ENCODE peak calls at places on chromosomes 7 and 10, in eight cellular contexts. I is heart right ventricle; P is NCI-H774; W is glomerular endothelial cell; G is activated naive CD8-positive, alpha-beta T cell treated with anti-CD3 and anti-CD28 coated beads, Interleukin-2, amount 50 U/mL, for 16 hours; O is astrocyte of the spinal cord; K is HS-27A; H is DMS79. Z is an unnamed sample.

GRCh38 chr7:73786588-73786987 is 16.5 kb upstream of the CLDN3 start:
- DNase-seq in I (no peak), P (no peak), W (no peak), G (no peak), O (no peak), K (no peak), H (no peak), Z (no peak)

GRCh38 chr7:152076324-152076821 is 50.9 kb downstream of the GALNT11 start:
- DNase-seq in I (no peak), P (no peak), W (no peak), G (no peak), O (no peak), K (no peak), H (no peak), Z (no peak)

GRCh38 chr7:90804370-90804769 is 208.2 kb downstream of the CDK14 start:
- DNase-seq in I (no peak), P (no peak), W (no peak), G (no peak), O (no peak), K (no peak), H (no peak), Z (no peak)

GRCh38 chr10:79028456-79029010 is 40.2 kb upstream of the ZMIZ1 start:
- DNase-seq in I (no peak), P (no peak), W (no peak), G (no peak), O (no peak), K (no peak), H (no peak), Z (no peak)

GRCh38 chr10:29784175-29784773 is 149.5 kb upstream of the SVIL start:
- DNase-seq in I (peak), P (no peak), W (peak), G (no peak), O (peak), K (peak), H (no peak), Z (peak)

GRCh38 chr7:128104109-128104742 is 73.0 kb upstream of the LRRC4 start:
- DNase-seq in I (peak), P (no peak), W (no peak), G (no peak), O (no peak), K (no peak), H (no peak), Z (no peak)

GRCh38 chr7:24343614-24344013 is 59.6 kb downstream of the NPY start:
- DNase-seq in I (no peak), P (no peak), W (no peak), G (no peak), O (no peak), K (no peak), H (no peak), Z (no peak)

GRCh38 chr7:149375234-149376008 is 85.4 kb downstream of the ZNF777 start:
- DNase-seq in I (no peak), P (no peak), W (no peak), G (no peak), O (no peak), K (no peak), H (no peak), Z (no peak)

GRCh38 chr10:124992462-124993344 is 50.8 kb downstream of the ZRANB1 start:
- DNase-seq in I (peak), P (no peak), W (no peak), G (no peak), O (peak), K (no peak), H (no peak), Z (peak)

GRCh38 chr10:118047363-118047719 is 600 bp upstream of the RAB11FIP2 start:
- DNase-seq in I (peak), P (no peak), W (no peak), G (no peak), O (no peak), K (no peak), H (no peak), Z (no peak)

GRCh38 chr10:118595598-118596425 is at the start of gene PRLHR:
- DNase-seq in I (no peak), P (no peak), W (no peak), G (no peak), O (no peak), K (no peak), H (no peak), Z (no peak)

GRCh38 chr10:52491246-52492000 is 177.3 kb downstream of the DKK1 start:
- DNase-seq in I (no peak), P (no peak), W (no peak), G (no peak), O (peak), K (no peak), H (no peak), Z (no peak)

GRCh38 chr10:5447611-5448071 is 35.3 kb downstream of the NET1 start:
- DNase-seq in I (no peak), P (no peak), W (no peak), G (no peak), O (no peak), K (no peak), H (no peak), Z (no peak)

GRCh38 chr7:102125127-102125561 is 161.5 kb upstream of the SH2B2 start:
- DNase-seq in I (peak), P (no peak), W (no peak), G (no peak), O (peak), K (no peak), H (peak), Z (no peak)

GRCh38 chr7:46115410-46115809 is 194.3 kb upstream of the IGFBP3 start:
- DNase-seq in I (no peak), P (no peak), W (no peak), G (no peak), O (no peak), K (no peak), H (no peak), Z (no peak)

GRCh38 chr10:29977161-29977560 is 82.2 kb downstream of the JCAD start:
- DNase-seq in I (no peak), P (no peak), W (no peak), G (no peak), O (no peak), K (no peak), H (no peak), Z (no peak)

GRCh38 chr7:151424799-151425198 is 15.0 kb upstream of the WDR86 start:
- DNase-seq in I (no peak), P (no peak), W (no peak), G (no peak), O (no peak), K (no peak), H (no peak), Z (no peak)

GRCh38 chr10:72736176-72736795 is 44.3 kb downstream of the MCU start:
- DNase-seq in I (peak), P (peak), W (peak), G (no peak), O (peak), K (no peak), H (no peak), Z (no peak)

GRCh38 chr7:114405427-114405826 is 9.2 kb upstream of the FOXP2 start:
- DNase-seq in I (no peak), P (no peak), W (peak), G (no peak), O (peak), K (no peak), H (no peak), Z (no peak)

GRCh38 chr7:135998081-135998480 is 20.9 kb upstream of the MTPN start:
- DNase-seq in I (no peak), P (no peak), W (no peak), G (no peak), O (no peak), K (no peak), H (no peak), Z (no peak)

GRCh38 chr10:105585753-105586152 is 944.7 kb downstream of the SORCS3 start:
- DNase-seq in I (no peak), P (no peak), W (no peak), G (no peak), O (peak), K (peak), H (no peak), Z (no peak)

GRCh38 chr7:151919595-151919994 is 36.7 kb upstream of the GALNTL5 start:
- DNase-seq in I (no peak), P (no peak), W (no peak), G (no peak), O (no peak), K (no peak), H (no peak), Z (no peak)

GRCh38 chr7:158957921-158958471 is 101.6 kb downstream of the DYNC2I1 start:
- DNase-seq in I (no peak), P (peak), W (no peak), G (no peak), O (no peak), K (no peak), H (peak), Z (no peak)

GRCh38 chr7:51101111-51101757 is 215.4 kb downstream of the COBL start:
- DNase-seq in I (no peak), P (peak), W (no peak), G (no peak), O (no peak), K (no peak), H (no peak), Z (no peak)

GRCh38 chr10:16611037-16611436 is 89.4 kb upstream of the C1QL3 start:
- DNase-seq in I (peak), P (no peak), W (no peak), G (no peak), O (no peak), K (no peak), H (no peak), Z (no peak)

GRCh38 chr7:101856488-101857357 is 39.3 kb downstream of the CUX1 start:
- DNase-seq in I (peak), P (peak), W (peak), G (peak), O (peak), K (peak), H (peak), Z (peak)

GRCh38 chr10:11880169-11881027 is 57.2 kb downstream of the PROSER2 start:
- DNase-seq in I (no peak), P (no peak), W (no peak), G (no peak), O (no peak), K (no peak), H (no peak), Z (no peak)

GRCh38 chr10:112678581-112678980 is 231.6 kb downstream of the VTI1A start:
- DNase-seq in I (no peak), P (no peak), W (no peak), G (no peak), O (no peak), K (no peak), H (no peak), Z (no peak)

GRCh38 chr10:73625004-73625883 is 16.0 kb downstream of the MYOZ1 start:
- DNase-seq in I (no peak), P (no peak), W (no peak), G (no peak), O (peak), K (no peak), H (peak), Z (peak)

GRCh38 chr7:17302575-17303142 is 4.2 kb downstream of the AHR start:
- DNase-seq in I (no peak), P (no peak), W (no peak), G (no peak), O (peak), K (no peak), H (no peak), Z (no peak)

GRCh38 chr10:20993387-20994170 is 96.5 kb upstream of the NEBL start:
- DNase-seq in I (no peak), P (no peak), W (no peak), G (no peak), O (peak), K (peak), H (no peak), Z (no peak)

GRCh38 chr7:152402384-152403250 is 33.2 kb downstream of the KMT2C start:
- DNase-seq in I (no peak), P (no peak), W (no peak), G (no peak), O (peak), K (no peak), H (no peak), Z (peak)

GRCh38 chr7:139360948-139361307 is 1.2 kb downstream of the LUC7L2 start:
- DNase-seq in I (no peak), P (no peak), W (no peak), G (no peak), O (no peak), K (no peak), H (no peak), Z (no peak)

GRCh38 chr10:17088118-17088806 is 41.3 kb downstream of the CUBN start:
- DNase-seq in I (no peak), P (no peak), W (no peak), G (no peak), O (peak), K (no peak), H (no peak), Z (peak)

GRCh38 chr7:34096777-34097176 is 191.4 kb downstream of the BMPER start:
- DNase-seq in I (no peak), P (no peak), W (no peak), G (no peak), O (no peak), K (no peak), H (no peak), Z (no peak)

GRCh38 chr7:17844514-17845196 is 95.6 kb downstream of the SNX13 start:
- DNase-seq in I (no peak), P (no peak), W (no peak), G (no peak), O (peak), K (peak), H (no peak), Z (peak)

GRCh38 chr7:7567898-7568531 is 1.3 kb downstream of the MIOS start:
- DNase-seq in I (no peak), P (no peak), W (no peak), G (no peak), O (no peak), K (no peak), H (no peak), Z (no peak)